ENCODE peak calls at places on chromosomes 12 and 14, in seven cellular contexts. W is RKO, P is transverse colon, D is right lobe of liver, Y is fibroblast of mammary gland, S is substantia nigra, N is amniotic stem cell. C is an unnamed sample.

GRCh38 chr12:132804426-132804861 is 24.2 kb downstream of the GOLGA3 start:
- DNase-seq in P (peak), W (no peak), S (no peak), N (no peak), D (no peak), Y (peak), C (no peak)

GRCh38 chr14:94180655-94181271 is 6.6 kb downstream of the PPP4R4 start:
- DNase-seq in W (peak), P (no peak), D (no peak), S (no peak), Y (peak), N (peak), C (peak)

GRCh38 chr14:56036353-56036752 is 81.9 kb upstream of the PELI2 start:
- DNase-seq in D (no peak), S (no peak), W (no peak), N (no peak), P (no peak), Y (no peak), C (no peak)

GRCh38 chr12:124568431-124569374 is 1.3 kb upstream of the NCOR2 start:
- DNase-seq in Y (peak), N (peak), W (peak), S (no peak), P (peak), D (peak), C (peak)

GRCh38 chr14:68394113-68394718 is 398.7 kb downstream of the ZFP36L1 start:
- DNase-seq in D (no peak), S (no peak), P (no peak), Y (no peak), W (no peak), N (no peak), C (no peak)

GRCh38 chr12:24754690-24755638 is 193.9 kb downstream of the BCAT1 start:
- DNase-seq in W (peak), S (no peak), D (no peak), P (no peak), Y (peak), N (no peak), C (peak)

GRCh38 chr12:108622425-108622824 is 11.3 kb downstream of the SELPLG start:
- DNase-seq in N (no peak), Y (no peak), D (no peak), P (no peak), S (no peak), W (no peak), C (peak)

GRCh38 chr14:73325630-73326299 is 88.5 kb downstream of the PAPLN start:
- DNase-seq in D (no peak), S (no peak), Y (no peak), N (no peak), W (no peak), P (no peak), C (no peak)

GRCh38 chr14:96746101-96746500 is 51.1 kb upstream of the VRK1 start:
- DNase-seq in W (peak), Y (no peak), N (no peak), D (no peak), P (no peak), S (no peak), C (no peak)

GRCh38 chr12:55720894-55721444 is 776 bp downstream of the RDH5 start:
- DNase-seq in P (peak), S (peak), W (peak), N (peak), Y (peak), D (peak), C (peak)

GRCh38 chr12:30567082-30567481 is 128.6 kb downstream of the IPO8 start:
- DNase-seq in N (no peak), D (no peak), S (no peak), P (no peak), W (no peak), Y (no peak), C (no peak)

GRCh38 chr12:59151243-59151642 is 230.9 kb upstream of the LRIG3 start:
- DNase-seq in Y (peak), S (no peak), P (no peak), N (no peak), D (no peak), W (no peak), C (peak)

GRCh38 chr14:67850066-67850830 is 30.7 kb downstream of the RAD51B start:
- DNase-seq in S (no peak), N (no peak), W (no peak), D (no peak), P (no peak), Y (no peak), C (no peak)

GRCh38 chr12:116999066-116999465 is 88.3 kb downstream of the FBXW8 start:
- DNase-seq in D (no peak), S (no peak), P (no peak), W (no peak), Y (no peak), N (no peak), C (no peak)

GRCh38 chr12:102833687-102834435 is 83.2 kb downstream of the PAH start:
- DNase-seq in N (no peak), P (no peak), D (no peak), S (no peak), W (no peak), Y (no peak), C (no peak)

C was measured in HCEC 1CT.